ENCODE peak calls at places on chromosomes 13 and 19, in four cellular contexts. K is Peyer's patch, Q is GM10248, J is tibial nerve. L is an unnamed sample.

GRCh38 chr13:18996627-18997051 is 185.0 kb downstream of the TUBA3C start:
- DNase-seq in K (no peak), Q (no peak), J (no peak), L (no peak)

GRCh38 chr13:76799696-76800095 is 86.5 kb downstream of the KCTD12 start:
- DNase-seq in K (no peak), Q (peak), J (no peak), L (no peak)

GRCh38 chr13:98105929-98106336 is 37.0 kb upstream of the FARP1 start:
- DNase-seq in K (no peak), Q (no peak), J (no peak), L (no peak)

GRCh38 chr13:20775961-20776360 is 2.2 kb upstream of the EEF1AKMT1 start:
- DNase-seq in K (no peak), Q (no peak), J (no peak), L (no peak)

GRCh38 chr19:18672606-18673337 is 10.7 kb upstream of the CRTC1 start:
- DNase-seq in K (no peak), Q (no peak), J (no peak), L (no peak)

GRCh38 chr19:37594982-37595382 is 306 bp downstream of the ZNF540 start:
- DNase-seq in K (peak), Q (no peak), J (peak), L (no peak)

GRCh38 chr13:82693607-82694006 is 1188.7 kb downstream of the SLITRK1 start:
- DNase-seq in K (no peak), Q (no peak), J (no peak), L (no peak)

GRCh38 chr13:48094404-48094780 is 512 bp downstream of the MED4 start:
- DNase-seq in K (no peak), Q (peak), J (no peak), L (no peak)

GRCh38 chr19:18713550-18714117 is 30.2 kb downstream of the CRTC1 start:
- DNase-seq in K (no peak), Q (no peak), J (no peak), L (no peak)

GRCh38 chr19:48506138-48506733 is 5.4 kb downstream of the LMTK3 start:
- DNase-seq in K (no peak), Q (peak), J (no peak), L (no peak)

GRCh38 chr19:40751065-40751923 is at the start of gene SNRPA:
- DNase-seq in K (peak), Q (peak), J (peak), L (peak)

GRCh38 chr13:76398426-76398825 is 487.8 kb downstream of the KCTD12 start:
- DNase-seq in K (no peak), Q (no peak), J (no peak), L (no peak)

GRCh38 chr13:28499579-28499978 is 4.7 kb upstream of the FLT1 start:
- DNase-seq in K (no peak), Q (no peak), J (no peak), L (no peak)

GRCh38 chr19:53007200-53008054 is 6.3 kb upstream of the ERVV-1 start:
- DNase-seq in K (no peak), Q (no peak), J (no peak), L (no peak)

GRCh38 chr13:25738797-25739196 is 313.0 kb downstream of the SHISA2 start:
- DNase-seq in K (no peak), Q (no peak), J (no peak), L (no peak)

GRCh38 chr19:33388231-33388816 is 14.8 kb downstream of the CEBPG start:
- DNase-seq in K (peak), Q (peak), J (no peak), L (no peak)

GRCh38 chr13:30456290-30456689 is 9.4 kb downstream of the HMGB1 start:
- DNase-seq in K (no peak), Q (no peak), J (no peak), L (no peak)

GRCh38 chr19:376111-376470 is 31.5 kb upstream of the MIER2 start:
- DNase-seq in K (peak), Q (no peak), J (no peak), L (no peak)

GRCh38 chr13:98570929-98571372 is 6.0 kb downstream of the STK24 start:
- DNase-seq in K (peak), Q (peak), J (no peak), L (no peak)